ENCODE peak calls at places on chromosomes 1 and 21, in four cellular contexts. N is PC-9; I is posterior cingulate gyrus; E is stimulated activated CD4-positive, alpha-beta T cell treated with anti-CD3 and anti-CD28 coated beads, Interleukin-4, amount 100 ng/mL, for 24 hours. O is an unnamed sample.

GRCh38 chr21:38597436-38597835 is 99.2 kb upstream of the ERG start:
- DNase-seq in I (no peak), E (no peak), N (no peak), O (no peak)

GRCh38 chr1:159798893-159799292 is 3.3 kb upstream of the FCRL6 start:
- DNase-seq in N (peak), E (peak), I (no peak), O (peak)

GRCh38 chr1:43172532-43172972 is 422 bp downstream of the CFAP57 start:
- DNase-seq in N (no peak), I (peak), E (peak), O (peak)

GRCh38 chr1:46613661-46614603 is 2.7 kb downstream of the MOB3C start:
- DNase-seq in I (peak), N (peak), E (peak), O (peak)

GRCh38 chr1:205287076-205287475 is 34.5 kb downstream of the NUAK2 start:
- DNase-seq in E (no peak), N (no peak), I (no peak), O (no peak)

GRCh38 chr1:231240883-231241735 is at the start of gene GNPAT:
- DNase-seq in E (peak), I (peak), N (peak), O (peak)

GRCh38 chr21:28436286-28436932 is 556.3 kb downstream of the LTN1 start:
- DNase-seq in E (no peak), I (no peak), N (peak), O (no peak)

GRCh38 chr1:106798991-106799390 is 257.5 kb upstream of the PRMT6 start:
- DNase-seq in N (no peak), E (no peak), I (no peak), O (no peak)

GRCh38 chr1:15526021-15526489 is 593 bp upstream of the DNAJC16 start:
- DNase-seq in I (no peak), N (no peak), E (no peak), O (no peak)

GRCh38 chr1:41416552-41417334 is 55.5 kb downstream of the FOXO6 start:
- DNase-seq in I (peak), E (peak), N (peak), O (peak)

GRCh38 chr1:225654688-225655508 is 2.0 kb upstream of the ENAH start:
- DNase-seq in I (no peak), E (no peak), N (no peak), O (no peak)

GRCh38 chr1:162663086-162663485 is 30.8 kb downstream of the DDR2 start:
- DNase-seq in N (no peak), E (no peak), I (no peak), O (no peak)

GRCh38 chr1:57857809-57858208 is 433.9 kb upstream of the DAB1 start:
- DNase-seq in I (no peak), E (no peak), N (no peak), O (no peak)

GRCh38 chr21:27292851-27293638 is 326.2 kb upstream of the ADAMTS5 start:
- DNase-seq in I (no peak), N (no peak), E (no peak), O (no peak)

GRCh38 chr1:156276966-156277381 is 5.7 kb downstream of the SMG5 start:
- DNase-seq in E (no peak), N (no peak), I (no peak), O (no peak)

GRCh38 chr21:45589686-45590245 is 47.5 kb upstream of the SLC19A1 start:
- DNase-seq in E (no peak), N (no peak), I (no peak), O (no peak)

GRCh38 chr1:243266231-243266630 is 10.4 kb downstream of the SDCCAG8 start:
- DNase-seq in E (no peak), N (no peak), I (no peak), O (no peak)

GRCh38 chr1:109717729-109718128 is 5.7 kb downstream of the GSTM5 start:
- DNase-seq in I (no peak), E (no peak), N (no peak), O (no peak)

GRCh38 chr1:47382399-47382983 is 33.6 kb upstream of the FOXE3 start:
- DNase-seq in I (no peak), N (no peak), E (no peak), O (no peak)

GRCh38 chr1:10958614-10959013 is 53.8 kb upstream of the TARDBP start:
- DNase-seq in E (no peak), I (no peak), N (no peak), O (no peak)

GRCh38 chr1:96649301-96649700 is 72.3 kb upstream of the PTBP2 start:
- DNase-seq in I (no peak), N (no peak), E (no peak), O (no peak)

GRCh38 chr1:186806477-186806876 is 22.3 kb upstream of the PLA2G4A start:
- DNase-seq in N (no peak), I (no peak), E (no peak), O (peak)

GRCh38 chr1:70909262-70909817 is 138.3 kb downstream of the PTGER3 start:
- DNase-seq in E (no peak), N (no peak), I (no peak), O (peak)

GRCh38 chr21:45095505-45095904 is 21.1 kb downstream of the ADARB1 start:
- DNase-seq in E (no peak), N (no peak), I (no peak), O (no peak)

GRCh38 chr1:94754101-94754500 is 66.1 kb upstream of the SLC44A3 start:
- DNase-seq in I (no peak), N (no peak), E (no peak), O (no peak)

GRCh38 chr1:213783898-213784297 is 203.9 kb upstream of the PROX1 start:
- DNase-seq in E (no peak), N (no peak), I (no peak), O (peak)

GRCh38 chr21:38027901-38028300 is 111.6 kb upstream of the KCNJ6 start:
- DNase-seq in I (no peak), E (no peak), N (no peak), O (no peak)

GRCh38 chr1:206923961-206924548 is 2.3 kb upstream of the FCMR start:
- DNase-seq in I (no peak), N (no peak), E (no peak), O (no peak)

GRCh38 chr1:113416515-113416914 is 26.2 kb downstream of the MAGI3 start:
- DNase-seq in E (no peak), N (no peak), I (no peak), O (no peak)